ENCODE peak calls at places on chromosomes 11 and 22, in seven cellular contexts. C is HCT116, Q is endothelial cell of umbilical vein, I is IMR-90, U is A549, Y is upper lobe of left lung, D is heart left ventricle. F is an unnamed sample.
A peak's percentile ranks its signal among the peaks of the same experiment; 100 is the strongest.

GRCh38 chr22:30007361-30007760 is 72.9 kb upstream of the HORMAD2 start:
- DNase-seq in C (no peak), Q (no peak), I (no peak), U (no peak), Y (no peak), D (no peak), F (no peak)

GRCh38 chr22:40751250-40751649 is 67.9 kb downstream of the SLC25A17 start:
- DNase-seq in C (no peak), Q (no peak), I (no peak), U (no peak), Y (no peak), D (no peak), F (no peak)

GRCh38 chr11:10376061-10376460 is 71.2 kb downstream of the ADM start:
- DNase-seq in C (no peak), Q (no peak), I (no peak), U (no peak), Y (no peak), D (no peak), F (no peak)

GRCh38 chr11:87819141-87819540 is 356.1 kb downstream of the RAB38 start:
- DNase-seq in C (no peak), Q (no peak), I (no peak), U (no peak), Y (no peak), D (no peak), F (no peak)

GRCh38 chr11:8813658-8814057 is 97.3 kb upstream of the AKIP1 start:
- DNase-seq in C (peak; percentile 73), Q (peak; percentile 81), I (peak; percentile 89), U (peak; percentile 85), Y (no peak), D (peak; percentile 77), F (peak; percentile 45)

GRCh38 chr22:41146573-41146972 is 54.2 kb downstream of the EP300 start:
- DNase-seq in C (no peak), Q (no peak), I (no peak), U (peak; percentile 5), Y (no peak), D (no peak), F (peak; percentile 21)

GRCh38 chr11:78832226-78832947 is 257.7 kb upstream of the NARS2 start:
- DNase-seq in C (no peak), Q (no peak), I (no peak), U (peak; percentile 7), Y (no peak), D (no peak), F (no peak)

GRCh38 chr11:10762185-10762584 is 11.1 kb downstream of the CTR9 start:
- DNase-seq in C (no peak), Q (no peak), I (no peak), U (no peak), Y (no peak), D (no peak), F (no peak)

GRCh38 chr11:33687733-33688479 is 12.7 kb downstream of the C11orf91 start:
- DNase-seq in C (peak; percentile 60), Q (peak; percentile 75), I (peak; percentile 78), U (peak; percentile 76), Y (no peak), D (no peak), F (peak; percentile 82)

GRCh38 chr11:22976146-22976545 is 115.9 kb upstream of the CCDC179 start:
- DNase-seq in C (no peak), Q (no peak), I (peak; percentile 91), U (peak; percentile 18), Y (no peak), D (no peak), F (no peak)

GRCh38 chr11:91773090-91773489 is 451.5 kb upstream of the FAT3 start:
- DNase-seq in C (no peak), Q (peak; percentile 16), I (no peak), U (peak; percentile 29), Y (no peak), D (no peak), F (no peak)

GRCh38 chr22:35076648-35077047 is 10.7 kb downstream of the ISX start:
- DNase-seq in C (no peak), Q (no peak), I (no peak), U (no peak), Y (no peak), D (no peak), F (no peak)

GRCh38 chr11:86160546-86161149 is 83.9 kb upstream of the EED start:
- DNase-seq in C (no peak), Q (peak; percentile 31), I (peak; percentile 50), U (peak; percentile 69), Y (no peak), D (no peak), F (no peak)

GRCh38 chr11:48012051-48012391 is 31.7 kb downstream of the PTPRJ start:
- DNase-seq in C (no peak), Q (no peak), I (no peak), U (no peak), Y (no peak), D (no peak), F (no peak)

GRCh38 chr22:19921544-19922081 is 20.0 kb upstream of the COMT start:
- DNase-seq in C (no peak), Q (no peak), I (no peak), U (no peak), Y (no peak), D (no peak), F (no peak)

GRCh38 chr11:10930224-10930960 is 72.5 kb upstream of the ZBED5 start:
- DNase-seq in C (no peak), Q (peak; percentile 48), I (peak; percentile 33), U (no peak), Y (no peak), D (peak; percentile 34), F (no peak)

GRCh38 chr11:99316761-99317475 is 296.2 kb downstream of the CNTN5 start:
- DNase-seq in C (no peak), Q (no peak), I (no peak), U (no peak), Y (peak; percentile 3), D (peak; percentile 49), F (no peak)

GRCh38 chr11:61966673-61967176 is 709 bp downstream of the FTH1 start:
- DNase-seq in C (no peak), Q (peak; percentile 47), I (no peak), U (peak; percentile 51), Y (no peak), D (peak; percentile 37), F (no peak)

GRCh38 chr11:34165121-34165520 is 59.7 kb downstream of the NAT10 start:
- DNase-seq in C (no peak), Q (no peak), I (no peak), U (no peak), Y (peak; percentile 71), D (no peak), F (no peak)

GRCh38 chr11:17613983-17614382 is 66.9 kb downstream of the OTOG start:
- DNase-seq in C (no peak), Q (no peak), I (no peak), U (no peak), Y (no peak), D (no peak), F (no peak)

GRCh38 chr11:127345819-127346459 is 345.4 kb upstream of the KIRREL3 start:
- DNase-seq in C (no peak), Q (no peak), I (peak; percentile 33), U (peak; percentile 24), Y (no peak), D (peak; percentile 32), F (no peak)

GRCh38 chr22:43100223-43100622 is 10.3 kb upstream of the BIK start:
- DNase-seq in C (no peak), Q (no peak), I (peak; percentile 68), U (no peak), Y (no peak), D (no peak), F (no peak)

GRCh38 chr22:49948958-49949913 is 11.3 kb upstream of the PIM3 start:
- DNase-seq in C (no peak), Q (no peak), I (no peak), U (peak; percentile 74), Y (peak; percentile 93), D (no peak), F (no peak)
- TF ChIP-seq POLR2A in C (no peak), Q (no peak), I (no peak), U (no peak), Y (peak; percentile 89), D (no peak), F (no peak)

DNA sequence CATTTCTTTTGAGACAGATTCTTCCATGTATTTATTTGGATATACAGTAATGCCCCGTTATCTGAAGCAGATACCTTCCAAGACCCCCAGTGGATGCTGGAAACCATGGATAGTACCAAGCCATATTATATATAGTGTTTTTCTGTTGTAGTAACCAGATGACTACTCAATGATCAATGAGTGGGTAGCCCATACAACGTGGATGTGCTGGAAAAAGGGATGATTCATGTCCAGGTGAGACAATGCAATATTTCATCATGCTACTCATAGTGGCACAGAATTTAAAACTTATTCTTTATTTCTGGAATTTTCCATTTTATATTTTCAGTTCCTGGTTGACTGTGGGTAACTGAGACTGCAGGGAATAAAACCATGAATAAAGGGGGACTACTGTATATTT is 427.5 kb downstream of the METTL15 start:
- DNase-seq in C (peak; percentile 7), Q (no peak), I (no peak), U (no peak), Y (no peak), D (no peak), F (no peak)
- H3K4me3 ChIP-seq in C (no peak overlapping the region), Q (no peak overlapping the region), I (no peak overlapping the region), U (no peak overlapping the region), Y (no peak overlapping the region), D (no peak overlapping the region), F (no peak overlapping the region)

GRCh38 chr11:131664246-131664645 is 293.8 kb downstream of the NTM start:
- DNase-seq in C (no peak), Q (no peak), I (no peak), U (no peak), Y (no peak), D (no peak), F (no peak)
- TF ChIP-seq POLR2A in C (no peak), Q (no peak), I (no peak), U (no peak), Y (no peak), D (no peak), F (no peak)

GRCh38 chr11:58917159-58917765 is 22.0 kb upstream of the GLYATL1 start:
- DNase-seq in C (no peak), Q (no peak), I (no peak), U (no peak), Y (no peak), D (no peak), F (no peak)

GRCh38 chr11:58919561-58919960 is 19.7 kb upstream of the GLYATL1 start:
- DNase-seq in C (no peak), Q (no peak), I (peak; percentile 6), U (no peak), Y (no peak), D (no peak), F (no peak)

GRCh38 chr11:58922475-58922874 is 16.8 kb upstream of the GLYATL1 start:
- DNase-seq in C (no peak), Q (no peak), I (no peak), U (no peak), Y (no peak), D (no peak), F (no peak)

GRCh38 chr11:58921778-58922390 is 17.4 kb upstream of the GLYATL1 start:
- DNase-seq in C (no peak), Q (no peak), I (no peak), U (no peak), Y (no peak), D (no peak), F (no peak)

GRCh38 chr11:58919980-58920379 is 19.3 kb upstream of the GLYATL1 start:
- DNase-seq in C (no peak), Q (no peak), I (no peak), U (no peak), Y (no peak), D (no peak), F (no peak)
- H3K4me3 ChIP-seq in C (no peak overlapping the region), Q (no peak overlapping the region), I (no peak overlapping the region), U (no peak overlapping the region), Y (no peak overlapping the region), D (no peak overlapping the region), F (no peak overlapping the region)

GRCh38 chr11:75193271-75193670 is 42.4 kb downstream of the SLCO2B1 start:
- DNase-seq in C (no peak), Q (no peak), I (no peak), U (no peak), Y (peak; percentile 62), D (no peak), F (no peak)
- TF ChIP-seq POLR2A in C (no peak), Q (no peak), I (no peak), U (no peak), Y (no peak), D (no peak), F (no peak)